ENCODE peak calls at places on chromosome 5, in four cellular contexts. H, D, W and Z are unnamed samples.

GRCh38 chr5:160852049-160852448 is at the start of gene ATP10B:
- DNase-seq in D (no peak), H (no peak), W (no peak), Z (no peak)

GRCh38 chr5:112995764-112996618 is 19.4 kb downstream of the DCP2 start:
- DNase-seq in H (peak; percentile 58), D (peak; percentile 50), W (peak; percentile 75), Z (no peak)

GRCh38 chr5:90747175-90747574 is 188.6 kb downstream of the ADGRV1 start:
- DNase-seq in H (peak; percentile 19), D (no peak), W (no peak), Z (no peak)

GRCh38 chr5:67021522-67022316 is 174.9 kb downstream of the CD180 start:
- DNase-seq in D (no peak), H (no peak), W (no peak), Z (no peak)

GRCh38 chr5:107668154-107668932 is 2.4 kb downstream of the EFNA5 start:
- DNase-seq in W (no peak), D (no peak), H (no peak), Z (no peak)

GRCh38 chr5:159003045-159004030 is 96.4 kb downstream of the EBF1 start:
- DNase-seq in D (no peak), W (no peak), H (no peak), Z (no peak)

GRCh38 chr5:143874312-143874711 is 62.4 kb downstream of the HMHB1 start:
- DNase-seq in H (no peak), D (no peak), W (no peak), Z (no peak)

GRCh38 chr5:65151632-65152031 is 330.1 kb downstream of the ADAMTS6 start:
- DNase-seq in W (no peak), D (peak; percentile 80), H (no peak), Z (no peak)

GRCh38 chr5:79011219-79011836 is 26.2 kb upstream of the ARSB start:
- DNase-seq in W (no peak), H (no peak), D (no peak), Z (no peak)

GRCh38 chr5:54518146-54519082 is 855 bp downstream of the SNX18 start:
- DNase-seq in D (no peak), H (peak; percentile 58), W (peak; percentile 51), Z (no peak)

GRCh38 chr5:446864-447263 is 3.9 kb downstream of the EXOC3 start:
- DNase-seq in H (peak; percentile 46), W (peak; percentile 13), D (peak; percentile 42), Z (no peak)
- TF ChIP-seq NR2C2 in H (no peak), W (no peak), D (no peak), Z (no peak)

DNA sequence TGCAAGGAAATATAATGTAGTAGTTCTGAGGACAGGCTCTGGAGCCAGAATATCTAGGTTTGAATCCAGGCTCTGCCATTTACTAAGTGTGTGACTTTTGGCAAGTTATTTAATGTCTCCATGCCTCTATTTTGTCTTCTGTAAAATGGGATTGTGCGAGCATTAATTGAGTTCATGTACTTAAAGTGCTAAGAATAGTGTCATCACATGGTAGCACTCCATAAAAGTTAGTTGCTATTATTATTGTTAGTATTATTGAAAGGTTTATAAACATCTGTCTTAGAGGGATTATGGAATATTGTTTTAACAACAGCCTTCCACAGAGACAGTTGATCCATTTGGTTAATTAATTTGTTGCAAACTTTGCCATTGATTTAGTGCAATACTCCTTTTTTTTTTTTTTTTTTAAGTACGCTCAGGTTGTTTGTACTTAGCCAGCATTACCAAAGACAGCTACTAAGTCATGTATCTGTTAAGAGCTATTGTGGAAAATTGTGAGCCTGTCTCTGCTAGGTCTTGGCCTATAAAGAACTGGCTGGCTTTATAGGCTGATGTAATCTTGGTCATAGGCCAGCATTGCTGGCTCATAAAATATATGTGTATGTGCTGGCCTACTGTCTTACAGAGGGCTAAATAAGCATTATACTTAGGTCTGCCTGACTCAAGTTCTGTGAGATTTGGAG is 174.7 kb downstream of the WDR70 start:
- DNase-seq in D (no peak), W (no peak), H (no peak), Z (no peak)
- TF ChIP-seq NR2C2 in D (no peak), W (no peak), H (no peak), Z (no peak)

DNA sequence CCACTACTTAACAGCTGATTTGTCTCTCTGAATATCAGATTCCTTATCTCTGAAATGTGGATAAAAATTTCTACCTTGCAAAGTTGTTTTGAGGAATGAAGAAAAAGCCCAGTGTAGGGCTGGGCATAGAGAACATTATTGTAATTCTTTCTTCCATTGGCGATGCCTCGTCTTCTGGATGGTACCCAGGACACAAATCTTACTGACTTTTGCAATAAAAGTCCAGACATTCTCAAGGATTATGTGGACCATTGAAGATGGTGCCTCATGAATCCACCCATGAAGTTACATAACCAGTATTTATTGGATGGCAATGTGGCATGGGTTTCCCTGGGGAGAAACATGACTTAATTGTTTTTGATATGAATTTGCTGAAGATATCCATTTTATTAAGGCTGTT is 33.1 kb downstream of the NNT start:
- DNase-seq in W (no peak), H (no peak), D (no peak), Z (no peak)
- TF ChIP-seq NR2C2 in W (no peak), H (no peak), D (no peak), Z (no peak)

DNA sequence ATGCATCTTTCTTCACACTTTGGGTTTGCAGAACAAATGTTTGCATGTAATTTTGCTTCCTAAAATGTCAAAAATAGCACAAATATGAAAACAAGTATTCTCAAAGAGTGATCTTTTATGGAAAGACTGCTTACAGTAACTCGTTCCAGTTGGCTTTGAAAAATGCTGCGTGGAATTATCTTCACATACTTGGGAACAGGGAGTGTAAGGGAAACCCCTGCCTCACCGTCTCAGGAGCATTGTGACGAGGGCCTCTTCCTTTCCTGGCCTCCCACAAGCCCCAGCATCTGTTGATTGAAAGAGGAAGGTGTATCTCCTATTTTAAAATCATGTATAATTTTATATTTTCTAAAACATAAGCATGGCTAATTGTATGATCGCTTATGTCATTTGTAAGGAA is 18.3 kb upstream of the LPCAT1 start:
- DNase-seq in H (no peak), W (no peak), D (no peak), Z (no peak)
- TF ChIP-seq NR2C2 in H (no peak), W (no peak), D (no peak), Z (no peak)

DNA sequence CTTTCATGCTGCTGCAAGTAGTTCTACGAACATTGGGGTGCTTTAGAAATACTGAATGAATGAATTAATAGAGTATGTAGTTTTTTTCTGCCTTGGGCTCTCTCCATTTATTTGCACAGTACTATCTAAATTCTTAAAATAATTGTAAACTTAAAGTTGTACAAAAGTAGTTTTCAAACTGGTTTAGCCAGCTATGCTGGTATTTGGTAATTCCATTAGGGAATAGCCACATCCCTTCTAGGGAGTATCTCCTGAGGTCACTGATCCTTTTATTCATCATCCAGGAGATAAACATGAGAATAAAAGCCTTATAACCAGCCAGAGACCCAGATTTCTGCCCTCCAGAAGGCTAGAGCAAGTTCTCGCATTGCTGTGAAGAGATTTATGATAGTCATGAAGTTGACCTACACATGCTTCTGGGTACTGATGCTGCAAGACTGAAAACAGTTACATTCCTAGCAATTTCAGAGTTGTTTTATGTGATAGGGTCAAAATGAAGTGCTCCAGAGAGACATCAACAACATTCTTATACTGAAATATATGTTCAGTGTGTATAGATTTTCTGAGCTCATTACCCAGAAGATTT is 215.3 kb downstream of the COMMD10 start:
- DNase-seq in W (no peak), D (no peak), H (no peak), Z (no peak)
- TF ChIP-seq NR2C2 in W (no peak), D (no peak), H (no peak), Z (no peak)

GRCh38 chr5:134568761-134569725 is 43.6 kb downstream of the JADE2 start:
- DNase-seq in D (no peak), H (no peak), W (no peak), Z (no peak)
- TF ChIP-seq NR2C2 in D (no peak), H (no peak), W (no peak), Z (no peak)

DNA sequence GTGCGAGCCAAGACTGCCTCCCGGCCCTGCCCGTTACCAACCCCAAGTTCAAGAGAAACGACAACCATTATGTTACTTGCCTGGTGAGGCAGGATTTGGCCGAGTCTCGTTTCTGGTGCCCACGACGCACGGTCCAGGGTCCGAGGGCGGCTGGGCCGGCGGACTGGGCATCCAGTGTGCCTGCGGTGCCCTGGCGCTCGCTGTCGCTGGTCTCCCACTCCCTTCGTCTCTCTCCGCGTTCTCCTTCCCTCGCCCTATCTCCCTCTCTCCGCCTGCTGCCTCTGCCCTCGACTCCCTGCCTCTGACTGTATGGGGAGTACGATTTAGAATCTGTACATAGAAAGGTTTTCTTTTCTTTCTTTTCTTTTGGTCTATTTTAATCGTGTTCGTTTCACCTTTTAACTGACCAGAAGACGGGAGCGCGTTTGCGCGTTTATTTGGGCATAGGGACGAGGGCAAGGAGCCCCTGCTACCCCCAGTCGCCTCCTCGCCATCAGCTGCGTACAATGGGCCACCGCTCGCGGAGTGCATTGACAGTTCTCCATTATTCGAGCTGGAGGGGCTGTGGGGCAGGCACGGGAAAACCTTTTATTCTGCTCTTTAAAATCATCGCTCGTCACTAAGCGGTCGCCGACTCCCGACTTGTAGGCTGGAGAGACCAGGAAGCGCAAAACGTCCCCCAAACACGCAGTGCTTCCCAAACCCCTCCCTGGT is 475 bp downstream of the NR2F1-AS1 start:
- DNase-seq in D (no peak), W (no peak), H (no peak), Z (no peak)
- TF ChIP-seq NR2C2 in D (no peak), W (no peak), H (no peak), Z (no peak)

DNA sequence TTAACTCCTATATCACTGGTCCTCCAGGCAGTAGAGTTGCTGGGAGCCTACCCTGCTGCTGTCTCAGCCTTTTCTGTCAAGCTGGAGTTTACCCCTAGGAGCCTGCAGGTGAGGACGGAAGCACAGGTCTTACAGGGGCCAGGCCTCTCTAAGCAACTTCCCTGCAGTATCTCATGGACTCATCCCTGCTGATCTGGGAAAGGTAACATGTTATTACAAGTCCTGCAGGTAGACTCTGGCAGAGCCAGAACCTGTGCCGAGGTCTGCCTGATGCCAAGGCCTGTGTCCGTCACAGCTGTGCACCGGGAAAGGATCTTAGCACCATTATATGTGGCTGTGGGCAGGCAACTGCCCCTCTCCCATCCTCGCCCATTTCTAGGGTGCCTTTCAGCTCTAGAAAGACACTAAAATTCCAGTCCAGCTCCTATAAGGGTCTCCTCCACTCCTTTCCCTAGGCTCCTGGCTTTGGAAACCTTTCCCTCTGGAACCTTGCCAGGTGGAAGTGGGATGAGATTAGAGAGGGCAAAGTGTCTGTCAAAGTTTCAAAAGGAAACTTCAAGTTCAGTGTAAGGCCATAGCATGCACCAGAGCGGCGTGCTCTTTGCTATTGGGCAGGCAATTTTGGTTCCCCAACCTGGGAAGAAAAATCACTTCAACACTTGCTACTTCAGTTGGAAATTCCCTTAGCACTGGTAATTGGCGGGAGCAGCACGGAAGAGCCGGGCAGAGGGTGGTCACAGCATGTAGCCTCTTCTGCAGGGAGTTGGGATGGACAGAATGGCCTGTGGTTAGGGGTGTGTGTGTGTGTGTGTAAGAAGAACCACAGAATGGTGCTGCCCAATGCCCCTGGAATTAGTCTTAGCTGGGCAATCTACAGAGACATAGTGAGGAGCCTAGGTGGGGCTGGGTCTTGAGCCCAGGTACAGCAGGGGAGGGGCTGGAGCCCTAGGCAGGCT is 17.5 kb downstream of the TMEM171 start:
- DNase-seq in D (no peak), H (no peak), W (no peak), Z (no peak)
- TF ChIP-seq NR2C2 in D (no peak), H (no peak), W (no peak), Z (no peak)